ENCODE peak calls at places on chromosome 21, in four cellular contexts. M, Q, A and X are unnamed samples.

GRCh38 chr21:42518216-42518615 is 4.6 kb downstream of the SLC37A1 start:
- DNase-seq in Q (no peak), A (no peak), M (no peak), X (no peak)

GRCh38 chr21:34771512-34772028 is 102.8 kb downstream of the CLIC6 start:
- DNase-seq in A (no peak), M (peak), Q (no peak), X (no peak)

GRCh38 chr21:46323227-46323709 is 402 bp downstream of the C21orf58 start:
- DNase-seq in A (no peak), M (no peak), Q (peak), X (no peak)

GRCh38 chr21:45013271-45013841 is 61.0 kb upstream of the ADARB1 start:
- DNase-seq in M (no peak), A (no peak), Q (no peak), X (no peak)

GRCh38 chr21:31545036-31545435 is 114.5 kb upstream of the SOD1 start:
- DNase-seq in A (no peak), M (no peak), Q (no peak), X (no peak)

GRCh38 chr21:27076035-27076434 is 109.1 kb upstream of the ADAMTS5 start:
- DNase-seq in M (no peak), A (no peak), Q (no peak), X (no peak)

GRCh38 chr21:43193651-43194302 is 25.0 kb downstream of the CRYAA start:
- DNase-seq in M (no peak), A (peak), Q (no peak), X (no peak)

GRCh38 chr21:34534522-34534921 is 22.5 kb upstream of the KCNE1 start:
- DNase-seq in Q (peak), A (no peak), M (no peak), X (no peak)

GRCh38 chr21:46572850-46573249 is 32.0 kb downstream of the S100B start:
- DNase-seq in Q (no peak), M (no peak), A (no peak), X (no peak)

GRCh38 chr21:25490742-25491141 is 116.5 kb downstream of the MRPL39 start:
- DNase-seq in A (no peak), M (no peak), Q (no peak), X (no peak)

GRCh38 chr21:29146726-29147125 is 16.3 kb downstream of the MAP3K7CL start:
- DNase-seq in Q (no peak), M (no peak), A (no peak), X (no peak)

GRCh38 chr21:45982758-45983731 is 1.5 kb downstream of the COL6A1 start:
- DNase-seq in Q (no peak), A (no peak), M (no peak), X (peak)

GRCh38 chr21:42289926-42290325 is 25.3 kb downstream of the TFF3 start:
- DNase-seq in M (no peak), Q (peak), A (no peak), X (no peak)

GRCh38 chr21:31531967-31532366 is 127.5 kb upstream of the SOD1 start:
- DNase-seq in A (no peak), Q (no peak), M (no peak), X (no peak)

GRCh38 chr21:45358261-45358670 is 46.7 kb upstream of the COL18A1 start:
- DNase-seq in A (no peak), Q (no peak), M (no peak), X (no peak)

GRCh38 chr21:38675450-38675849 is 130.3 kb upstream of the ETS2 start:
- DNase-seq in Q (no peak), M (no peak), A (no peak), X (no peak)

GRCh38 chr21:42346866-42347600 is 3.8 kb downstream of the TFF2 start:
- DNase-seq in Q (no peak), M (no peak), A (no peak), X (no peak)

GRCh38 chr21:33854604-33855003 is 61.0 kb downstream of the ATP5PO start:
- DNase-seq in A (no peak), Q (no peak), M (peak), X (no peak)